ENCODE peak calls at places on chromosomes 5 and 9, in four cellular contexts. P, R, A and W are unnamed samples.

GRCh38 chr5:133316346-133317343 is 264.8 kb downstream of the HSPA4 start:
- DNase-seq in P (no peak), R (no peak), A (no peak), W (no peak)

GRCh38 chr9:4143951-4144717 is 155.7 kb downstream of the GLIS3 start:
- DNase-seq in P (no peak), R (no peak), A (no peak), W (no peak)

GRCh38 chr5:151718653-151719052 is 31.9 kb upstream of the SPARC start:
- DNase-seq in P (no peak), R (no peak), A (no peak), W (no peak)

GRCh38 chr9:120877276-120878034 is 467 bp upstream of the PHF19 start:
- DNase-seq in P (peak; percentile 52), R (peak; percentile 66), A (no peak), W (peak; percentile 92)

GRCh38 chr5:27830551-27830950 is 792.2 kb upstream of the CDH9 start:
- DNase-seq in P (no peak), R (no peak), A (no peak), W (no peak)

GRCh38 chr9:136655244-136656225 is 7.2 kb upstream of the EGFL7 start:
- DNase-seq in P (no peak), R (no peak), A (no peak), W (no peak)

GRCh38 chr5:773517-774264 is 10.8 kb downstream of the ZDHHC11B start:
- DNase-seq in P (no peak), R (no peak), A (no peak), W (no peak)

GRCh38 chr5:14298126-14298847 is 155.1 kb downstream of the TRIO start:
- DNase-seq in P (no peak), R (no peak), A (no peak), W (no peak)

GRCh38 chr5:143524338-143524929 is 120.9 kb upstream of the NR3C1 start:
- DNase-seq in P (no peak), R (no peak), A (no peak), W (no peak)

GRCh38 chr5:68482199-68482598 is 266.6 kb downstream of the PIK3R1 start:
- DNase-seq in P (no peak), R (no peak), A (no peak), W (no peak)

GRCh38 chr9:37694355-37694754 is 43.6 kb downstream of the FRMPD1 start:
- DNase-seq in P (no peak), R (no peak), A (no peak), W (no peak)

GRCh38 chr9:133141833-133142594 is 21.0 kb upstream of the RALGDS start:
- DNase-seq in P (peak; percentile 62), R (peak; percentile 86), A (no peak), W (no peak)

GRCh38 chr5:136036991-136037705 is 8.4 kb downstream of the TGFBI start:
- DNase-seq in P (no peak), R (peak; percentile 33), A (no peak), W (peak; percentile 76)

GRCh38 chr9:134353539-134353938 is 27.3 kb downstream of the RXRA start:
- DNase-seq in P (no peak), R (no peak), A (no peak), W (no peak)

GRCh38 chr5:177335043-177335700 is 16.3 kb downstream of the LMAN2 start:
- DNase-seq in P (no peak), R (no peak), A (no peak), W (no peak)

GRCh38 chr5:172725785-172726184 is 45.2 kb downstream of the DUSP1 start:
- DNase-seq in P (no peak), R (no peak), A (no peak), W (no peak)

GRCh38 chr5:7795311-7795710 is 55.6 kb downstream of the CFAP90 start:
- DNase-seq in P (no peak), R (no peak), A (no peak), W (no peak)

GRCh38 chr5:380701-381309 is 59.3 kb downstream of the AHRR start:
- DNase-seq in P (no peak), R (no peak), A (no peak), W (no peak)